ENCODE peak calls at places on chromosomes 13 and 19, in five cellular contexts. E is effector memory CD4-positive, alpha-beta T cell; Y is AG04450; F is lung; W is RWPE1. H is an unnamed sample.

GRCh38 chr19:40057166-40057565 is 1.1 kb upstream of the ZNF780B start:
- DNase-seq in E (no peak), Y (no peak), F (no peak), W (no peak), H (no peak)

GRCh38 chr13:87954116-87954515 is 282.9 kb downstream of the SLITRK5 start:
- DNase-seq in E (no peak), Y (no peak), F (no peak), W (no peak), H (no peak)

GRCh38 chr13:87259479-87260083 is 411.6 kb upstream of the SLITRK5 start:
- DNase-seq in E (no peak), Y (no peak), F (no peak), W (no peak), H (no peak)

GRCh38 chr19:30369833-30370232 is 2.4 kb upstream of the ZNF536 start:
- DNase-seq in E (no peak), Y (no peak), F (no peak), W (no peak), H (no peak)

GRCh38 chr19:54364775-54365257 is at the start of gene LAIR1:
- DNase-seq in E (no peak), Y (no peak), F (no peak), W (no peak), H (no peak)

GRCh38 chr19:39553082-39553652 is 13.2 kb upstream of the EID2 start:
- DNase-seq in E (no peak), Y (no peak), F (no peak), W (no peak), H (no peak)

GRCh38 chr13:94162289-94162688 is 317.2 kb downstream of the DCT start:
- DNase-seq in E (no peak), Y (no peak), F (peak), W (no peak), H (no peak)

GRCh38 chr13:100694722-100695644 is 20.4 kb upstream of the TMTC4 start:
- DNase-seq in E (no peak), Y (no peak), F (no peak), W (no peak), H (peak)

GRCh38 chr13:79711631-79712030 is 230.7 kb downstream of the NDFIP2 start:
- DNase-seq in E (no peak), Y (no peak), F (no peak), W (no peak), H (no peak)

GRCh38 chr19:36207605-36208252 is 6.7 kb downstream of the ZNF565 start:
- DNase-seq in E (no peak), Y (no peak), F (no peak), W (no peak), H (no peak)

GRCh38 chr13:66071018-66071417 is 1159.1 kb downstream of the PCDH9 start:
- DNase-seq in E (no peak), Y (no peak), F (no peak), W (no peak), H (no peak)

GRCh38 chr13:103067751-103068563 is 1.7 kb upstream of the SLC10A2 start:
- DNase-seq in E (no peak), Y (no peak), F (no peak), W (peak), H (no peak)

GRCh38 chr19:35722897-35723296 is 5.1 kb downstream of the KMT2B start:
- DNase-seq in E (no peak), Y (no peak), F (no peak), W (no peak), H (no peak)

GRCh38 chr13:30165791-30166190 is 141.6 kb downstream of the KATNAL1 start:
- DNase-seq in E (no peak), Y (no peak), F (no peak), W (no peak), H (no peak)

GRCh38 chr13:50699874-50700663 is 143.4 kb downstream of the DLEU7 start:
- DNase-seq in E (no peak), Y (no peak), F (no peak), W (no peak), H (no peak)

GRCh38 chr19:51259348-51260245 is 8.7 kb downstream of the SIGLECL1 start:
- DNase-seq in E (no peak), Y (no peak), F (no peak), W (peak), H (no peak)

GRCh38 chr19:13838943-13839192 is 38.1 kb upstream of the NANOS3 start:
- DNase-seq in E (no peak), Y (no peak), F (no peak), W (no peak), H (no peak)

GRCh38 chr13:49443327-49443688 is 556 bp downstream of the CAB39L start:
- DNase-seq in E (no peak), Y (no peak), F (peak), W (no peak), H (no peak)

GRCh38 chr19:19224150-19224851 is 12.5 kb downstream of the NCAN start:
- DNase-seq in E (no peak), Y (no peak), F (no peak), W (no peak), H (no peak)
- H3K27ac ChIP-seq in E (no peak), Y (no peak), F (no peak), W (no peak), H (no peak)

DNA sequence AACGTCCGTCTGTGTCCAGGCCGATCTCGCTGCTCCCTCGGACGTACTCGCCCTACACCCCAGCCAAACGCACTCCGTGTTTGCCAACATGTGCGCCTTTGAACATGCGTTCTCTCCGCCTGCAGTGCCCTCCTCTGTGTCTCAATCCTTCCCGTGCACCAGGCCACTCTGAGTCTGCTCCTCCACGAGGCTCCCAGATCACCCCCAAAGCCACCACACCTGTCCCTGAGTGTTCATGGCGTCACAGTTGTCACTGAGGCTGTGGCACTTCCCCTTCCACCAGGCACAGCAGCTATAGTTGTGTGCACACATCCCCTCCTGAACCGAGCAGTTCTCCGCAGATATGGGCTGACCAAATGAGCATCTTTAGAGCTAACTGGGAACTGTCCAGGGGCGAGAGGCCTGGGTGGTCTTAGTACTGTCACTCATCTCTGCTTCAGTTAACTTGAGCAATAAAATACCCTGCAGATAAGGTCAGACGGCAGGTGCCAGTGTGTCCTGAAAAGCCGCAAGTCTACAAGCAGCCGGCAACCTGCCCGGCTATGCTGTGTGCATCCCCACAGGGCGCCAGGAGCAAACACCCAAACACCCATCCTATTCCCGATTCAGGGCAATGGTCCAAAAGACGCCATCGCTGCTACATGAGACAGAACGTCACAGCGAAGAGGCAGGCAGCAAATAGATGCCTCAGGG is 35.5 kb downstream of the RASA3 start:
- DNase-seq in E (no peak), Y (no peak), F (no peak), W (no peak), H (no peak)
- H3K27ac ChIP-seq in E (no peak), Y (no peak), F (no peak), W (peak), H (no peak)

GRCh38 chr19:5291588-5292193 is 48.9 kb downstream of the PTPRS start:
- DNase-seq in E (no peak), Y (no peak), F (no peak), W (no peak), H (no peak)
- H3K27ac ChIP-seq in E (no peak), Y (no peak), F (no peak), W (no peak), H (peak)

GRCh38 chr19:15290149-15290548 is 42.2 kb downstream of the BRD4 start:
- DNase-seq in E (no peak), Y (no peak), F (no peak), W (no peak), H (no peak)

GRCh38 chr19:15286688-15287355 is 45.5 kb downstream of the BRD4 start:
- DNase-seq in E (no peak), Y (no peak), F (no peak), W (no peak), H (no peak)

GRCh38 chr19:15289673-15290072 is 42.7 kb downstream of the BRD4 start:
- DNase-seq in E (no peak), Y (no peak), F (no peak), W (no peak), H (no peak)

GRCh38 chr19:15287496-15287895 is 44.8 kb downstream of the BRD4 start:
- DNase-seq in E (no peak), Y (no peak), F (no peak), W (no peak), H (no peak)

GRCh38 chr19:15288146-15288963 is 44.0 kb downstream of the BRD4 start:
- DNase-seq in E (no peak), Y (no peak), F (no peak), W (no peak), H (no peak)
- H3K27ac ChIP-seq in E (peak), Y (no peak), F (peak), W (peak), H (peak)

H was measured in caudate nucleus.